ENCODE peak calls at places on chromosomes 12 and 14, in eight cellular contexts. L is RCC 7860; D is pancreas; O is effector memory CD8-positive, alpha-beta T cell; V is CD8-positive, alpha-beta memory T cell; H is Daoy; B is nephron progenitor cell; W is iris pigment epithelial cell. Y is an unnamed sample.

GRCh38 chr12:65823481-65824313 is 586 bp upstream of the HMGA2 start:
- DNase-seq in V (no peak), B (peak; percentile 68), W (peak; percentile 56), O (no peak), L (no peak), D (peak; percentile 79), H (peak; percentile 87), Y (peak; percentile 10)

GRCh38 chr12:100434177-100434576 is 39.5 kb upstream of the NR1H4 start:
- DNase-seq in D (no peak), V (no peak), B (no peak), W (no peak), H (no peak), L (no peak), O (no peak), Y (no peak)

GRCh38 chr14:96039633-96040311 is 610 bp downstream of the C14orf132 start:
- DNase-seq in O (no peak), D (peak; percentile 69), L (no peak), H (peak; percentile 56), W (peak; percentile 25), V (no peak), B (peak; percentile 67), Y (no peak)

GRCh38 chr12:22437031-22437806 is 102.7 kb upstream of the ST8SIA1 start:
- DNase-seq in L (no peak), B (no peak), H (peak; percentile 48), W (peak; percentile 0), O (no peak), V (no peak), D (no peak), Y (peak; percentile 20)

GRCh38 chr12:102120886-102121285 is 903 bp downstream of the PARPBP start:
- DNase-seq in L (peak; percentile 25), H (peak; percentile 41), O (no peak), W (peak; percentile 48), V (no peak), B (no peak), D (no peak), Y (peak; percentile 4)

GRCh38 chr12:3315201-3315661 is 175.8 kb upstream of the PRMT8 start:
- DNase-seq in W (peak; percentile 27), V (no peak), B (no peak), L (no peak), H (peak; percentile 58), O (no peak), D (peak; percentile 88), Y (no peak)

GRCh38 chr14:39154594-39155189 is 15.4 kb downstream of the TRAPPC6B start:
- DNase-seq in D (no peak), B (no peak), L (no peak), W (no peak), V (no peak), O (no peak), H (no peak), Y (no peak)

GRCh38 chr14:84792722-84793410 is 737.1 kb upstream of the FLRT2 start:
- DNase-seq in L (no peak), W (no peak), H (no peak), O (no peak), V (no peak), D (no peak), B (no peak), Y (peak; percentile 51)

GRCh38 chr14:94593749-94594431 is 12.7 kb downstream of the SERPINA5 start:
- DNase-seq in V (no peak), W (no peak), H (no peak), B (no peak), O (no peak), L (no peak), D (no peak), Y (no peak)

GRCh38 chr14:71551291-71551955 is 380.8 kb upstream of the RGS6 start:
- DNase-seq in W (peak; percentile 96), V (no peak), B (no peak), L (no peak), H (no peak), D (no peak), O (no peak), Y (peak; percentile 10)

GRCh38 chr12:122057007-122057735 is 21.4 kb upstream of the MLXIP start:
- DNase-seq in W (no peak), B (no peak), V (no peak), H (no peak), D (no peak), L (no peak), O (no peak), Y (no peak)

GRCh38 chr12:66190519-66191406 is 1.7 kb downstream of the IRAK3 start:
- DNase-seq in D (no peak), B (no peak), H (peak; percentile 8), O (no peak), W (peak; percentile 78), L (no peak), V (no peak), Y (no peak)

GRCh38 chr12:45725631-45726593 is 3.6 kb upstream of the ARID2 start:
- DNase-seq in O (peak; percentile 26), W (peak; percentile 64), H (peak; percentile 33), V (peak; percentile 65), L (peak; percentile 20), B (peak; percentile 14), D (no peak), Y (peak; percentile 52)

GRCh38 chr14:90305176-90305601 is 26.6 kb downstream of the NRDE2 start:
- DNase-seq in O (no peak), B (no peak), D (no peak), V (no peak), H (no peak), L (no peak), W (no peak), Y (no peak)

GRCh38 chr14:93870377-93870776 is 56.8 kb upstream of the FAM181A start:
- DNase-seq in O (no peak), B (no peak), D (no peak), H (no peak), W (no peak), L (no peak), V (no peak), Y (no peak)

GRCh38 chr12:93199831-93200236 is 177.9 kb upstream of the NUDT4 start:
- DNase-seq in D (no peak), L (no peak), B (no peak), H (no peak), W (peak; percentile 61), V (no peak), O (no peak), Y (peak; percentile 25)

GRCh38 chr14:41607119-41607785 is 576 bp downstream of the LRFN5 start:
- DNase-seq in W (peak; percentile 24), V (no peak), O (no peak), D (peak; percentile 40), H (no peak), L (no peak), B (peak; percentile 22), Y (no peak)

GRCh38 chr14:78530078-78530477 is 359.9 kb downstream of the NRXN3 start:
- DNase-seq in H (peak; percentile 1), D (no peak), L (peak; percentile 7), B (peak; percentile 80), W (peak; percentile 8), O (no peak), V (no peak), Y (no peak)

GRCh38 chr14:90398315-90398811 is 1.5 kb downstream of the CALM1 start:
- DNase-seq in W (peak; percentile 34), H (peak; percentile 51), O (peak; percentile 59), L (no peak), V (peak; percentile 81), D (peak; percentile 83), B (no peak), Y (no peak)

GRCh38 chr12:1212529-1212928 is 221.5 kb downstream of the ERC1 start:
- DNase-seq in V (no peak), O (no peak), L (no peak), W (no peak), D (no peak), H (no peak), B (peak; percentile 15), Y (no peak)

GRCh38 chr12:58592817-58593216 is 327.5 kb downstream of the LRIG3 start:
- DNase-seq in W (no peak), H (no peak), D (no peak), V (no peak), B (no peak), L (no peak), O (no peak), Y (no peak)

GRCh38 chr12:121025442-121026226 is 9.3 kb upstream of the C12orf43 start:
- DNase-seq in D (no peak), O (no peak), H (no peak), B (no peak), W (no peak), V (no peak), L (no peak), Y (no peak)

GRCh38 chr14:76939015-76939742 is 89.3 kb downstream of the IRF2BPL start:
- DNase-seq in B (no peak), O (no peak), L (no peak), D (no peak), V (no peak), H (no peak), W (no peak), Y (no peak)

GRCh38 chr14:52325126-52325525 is 11.0 kb downstream of the PTGER2 start:
- DNase-seq in H (peak; percentile 84), L (peak; percentile 68), D (no peak), B (no peak), O (peak; percentile 28), W (peak; percentile 79), V (no peak), Y (no peak)